ENCODE peak calls at places on chromosomes 11 and 22, in five cellular contexts. Q, P, N, R and E are unnamed samples.

GRCh38 chr11:66316849-66317251 is at the start of gene CD248:
- DNase-seq in Q (no peak), N (peak; percentile 66), R (peak; percentile 90), P (no peak), E (no peak)

GRCh38 chr11:96111308-96111707 is 187.4 kb upstream of the MTMR2 start:
- DNase-seq in R (no peak), P (no peak), Q (no peak), N (no peak), E (no peak)

GRCh38 chr22:40009231-40009769 is 14.5 kb downstream of the FAM83F start:
- DNase-seq in Q (peak; percentile 41), R (no peak), N (peak; percentile 42), P (no peak), E (no peak)

GRCh38 chr11:2789331-2789730 is 89.5 kb upstream of the KCNQ1OT1 start:
- DNase-seq in P (no peak), R (peak; percentile 56), Q (peak; percentile 23), N (no peak), E (no peak)

GRCh38 chr11:60890696-60891095 is 15.7 kb downstream of the PRPF19 start:
- DNase-seq in R (no peak), P (no peak), Q (no peak), N (no peak), E (no peak)

GRCh38 chr22:20663137-20663828 is 110.6 kb upstream of the SERPIND1 start:
- DNase-seq in R (no peak), P (peak; percentile 38), N (no peak), Q (no peak), E (no peak)

GRCh38 chr11:65301491-65302329 is 13.0 kb upstream of the CDC42EP2 start:
- DNase-seq in Q (no peak), P (no peak), R (peak; percentile 77), N (no peak), E (no peak)

GRCh38 chr22:20906387-20906767 is 10.8 kb upstream of the CRKL start:
- DNase-seq in R (no peak), N (no peak), P (no peak), Q (no peak), E (no peak)

GRCh38 chr22:19037282-19038163 is 84.7 kb downstream of the DGCR2 start:
- DNase-seq in P (no peak), R (peak; percentile 51), N (no peak), Q (no peak), E (no peak)

GRCh38 chr11:120505801-120506425 is 5.6 kb upstream of the GRIK4 start:
- DNase-seq in N (no peak), R (no peak), P (no peak), Q (no peak), E (no peak)

DNA sequence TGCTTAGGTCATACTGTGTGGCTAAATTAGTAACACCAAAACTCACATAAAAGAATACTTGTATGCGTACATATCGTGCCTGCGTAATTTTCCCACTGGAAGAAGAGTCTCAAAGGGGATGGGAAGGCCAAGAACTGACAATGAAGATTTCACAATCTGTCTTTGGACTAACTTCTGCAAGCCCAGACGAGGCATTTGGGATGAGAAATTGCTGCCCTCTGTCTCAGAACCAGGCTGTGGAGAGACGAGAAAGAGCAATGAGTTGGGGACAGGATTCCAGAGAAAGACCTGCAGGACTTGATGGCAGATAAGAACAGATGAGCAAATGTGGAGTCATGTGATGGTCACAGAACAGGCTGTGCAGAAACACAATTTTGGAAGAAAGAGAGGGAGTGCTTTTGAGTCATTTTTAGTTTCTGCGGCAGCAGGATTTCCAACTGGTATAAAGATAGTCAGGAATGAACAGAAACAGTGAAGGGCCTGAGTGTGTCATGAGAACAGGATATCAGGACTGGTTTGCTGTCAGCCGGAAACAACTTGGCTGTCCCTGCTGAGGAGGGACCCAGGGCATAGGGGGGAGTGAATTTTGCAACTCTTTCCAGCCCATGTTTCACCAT is 82.7 kb upstream of the CTSC start:
- DNase-seq in Q (no peak), P (peak; percentile 90), N (peak; percentile 55), R (no peak), E (no peak)
- H3K4me3 ChIP-seq in Q (no peak overlapping the region), P (no peak overlapping the region), N (no peak overlapping the region), R (no peak overlapping the region), E (no peak overlapping the region)

GRCh38 chr22:31586137-31586920 is 75.7 kb downstream of the PISD start:
- DNase-seq in Q (no peak), N (peak; percentile 56), R (no peak), P (no peak), E (no peak)

GRCh38 chr22:31585161-31585859 is 76.7 kb downstream of the PISD start:
- DNase-seq in R (no peak), Q (no peak), P (no peak), N (peak; percentile 33), E (no peak)

GRCh38 chr22:31583861-31584485 is 78.0 kb downstream of the PISD start:
- DNase-seq in P (no peak), N (peak; percentile 57), R (no peak), Q (no peak), E (no peak)

GRCh38 chr22:31588970-31589675 is 72.9 kb downstream of the PISD start:
- DNase-seq in R (no peak), Q (no peak), N (no peak), P (no peak), E (no peak)

GRCh38 chr22:31584804-31585160 is 77.2 kb downstream of the PISD start:
- DNase-seq in Q (no peak), P (no peak), N (no peak), R (no peak), E (no peak)
- H3K4me3 ChIP-seq in Q (no peak overlapping the region), P (no peak overlapping the region), N (no peak overlapping the region), R (no peak overlapping the region), E (no peak overlapping the region)

GRCh38 chr22:35649026-35649553 is 844 bp downstream of the APOL6 start:
- DNase-seq in R (no peak), N (no peak), Q (no peak), P (no peak), E (no peak)
- H3K4me3 ChIP-seq in R (peak overlapping the region; percentile 60), N (peak overlapping the region; percentile 86), Q (peak overlapping the region; percentile 57), P (peak overlapping the region; percentile 46), E (peak overlapping the region; percentile 75)

DNA sequence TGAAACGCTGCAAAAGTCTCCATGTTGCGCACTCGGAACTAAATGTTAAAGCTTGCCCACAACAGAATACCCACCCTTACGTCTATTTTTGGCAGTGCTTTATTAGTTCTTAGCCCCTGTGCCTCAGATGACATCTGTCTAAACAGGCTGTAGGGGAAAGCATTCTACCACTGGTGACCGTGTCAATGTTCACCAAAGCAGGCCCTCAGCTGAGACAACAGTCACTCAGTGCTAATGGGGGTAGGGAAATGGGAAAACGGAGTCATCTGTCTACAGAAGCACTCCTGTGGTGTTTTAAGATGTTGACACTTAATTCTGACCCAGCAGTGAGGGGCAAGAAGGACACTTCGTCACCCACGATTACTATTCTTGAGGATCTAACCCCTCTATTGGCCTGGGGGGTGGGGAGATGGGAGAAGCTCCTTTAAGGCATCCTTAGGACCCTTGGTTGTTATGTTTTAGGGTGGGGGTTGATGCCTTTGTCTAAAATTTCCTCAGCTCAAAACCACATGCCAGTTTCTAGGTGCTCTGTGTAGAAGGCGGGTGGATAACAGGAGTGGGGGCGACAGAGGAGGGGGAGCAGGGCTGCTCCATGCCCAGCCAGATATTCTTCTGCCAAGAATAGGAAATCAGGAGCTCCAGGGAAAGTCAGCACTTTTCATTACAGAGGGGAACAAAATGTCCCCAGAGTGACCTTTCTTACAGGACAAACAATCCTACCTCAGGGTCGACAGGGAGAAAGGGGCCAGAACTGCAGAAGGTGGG is 15.6 kb upstream of the MFRP start:
- DNase-seq in N (no peak), Q (no peak), P (no peak), R (no peak), E (no peak)
- H3K4me3 ChIP-seq in N (no peak overlapping the region), Q (peak overlapping the region; percentile 54), P (no peak overlapping the region), R (no peak overlapping the region), E (no peak overlapping the region)